ENCODE peak calls at places on chromosomes 12 and 14, in nine cellular contexts. K is WTC11, E is H1, W is GM10248, H is nephron progenitor cell, P is stomach, O is H9, S is B cell, G is PC-9. Y is an unnamed sample.

GRCh38 chr12:89059721-89060120 is 292.6 kb downstream of the DUSP6 start:
- DNase-seq in K (no peak), E (no peak), W (no peak), H (peak; percentile 18), P (no peak), O (no peak), S (no peak), G (no peak), Y (no peak)

GRCh38 chr12:1803736-1804135 is 16.6 kb upstream of the LRTM2 start:
- DNase-seq in K (no peak), E (no peak), W (no peak), H (no peak), P (no peak), O (no peak), S (no peak), G (no peak), Y (no peak)

GRCh38 chr14:104143521-104144452 is 5.4 kb downstream of the KIF26A start:
- DNase-seq in K (peak; percentile 10), E (no peak), W (no peak), H (peak; percentile 2), P (peak; percentile 38), O (peak; percentile 15), S (no peak), G (no peak), Y (no peak)

GRCh38 chr12:57571926-57572762 is 18.8 kb upstream of the PIP4K2C start:
- DNase-seq in K (no peak), E (no peak), W (no peak), H (no peak), P (no peak), O (no peak), S (no peak), G (no peak), Y (no peak)

GRCh38 chr12:132438139-132438700 is 51.7 kb upstream of the FBRSL1 start:
- DNase-seq in K (no peak), E (no peak), W (no peak), H (no peak), P (no peak), O (no peak), S (no peak), G (no peak), Y (no peak)

GRCh38 chr12:15701212-15701611 is 88.0 kb downstream of the EPS8 start:
- DNase-seq in K (no peak), E (no peak), W (no peak), H (no peak), P (no peak), O (no peak), S (no peak), G (no peak), Y (no peak)

GRCh38 chr14:69464829-69465228 is 19.7 kb upstream of the PLEKHD1 start:
- DNase-seq in K (no peak), E (no peak), W (no peak), H (no peak), P (no peak), O (no peak), S (no peak), G (no peak), Y (no peak)

GRCh38 chr12:112066566-112066965 is 42.0 kb downstream of the NAA25 start:
- DNase-seq in K (no peak), E (no peak), W (no peak), H (no peak), P (no peak), O (no peak), S (no peak), G (no peak), Y (no peak)

GRCh38 chr14:68262567-68262966 is 443.0 kb downstream of the RAD51B start:
- DNase-seq in K (no peak), E (no peak), W (no peak), H (no peak), P (no peak), O (no peak), S (no peak), G (no peak), Y (no peak)

GRCh38 chr12:130162267-130162666 is at the start of gene FZD10:
- DNase-seq in K (peak; percentile 71), E (no peak), W (no peak), H (peak; percentile 94), P (no peak), O (peak; percentile 88), S (peak; percentile 55), G (no peak), Y (peak; percentile 43)

GRCh38 chr12:25689996-25690501 is 137.0 kb upstream of the LMNTD1 start:
- DNase-seq in K (no peak), E (no peak), W (no peak), H (no peak), P (peak; percentile 42), O (no peak), S (no peak), G (no peak), Y (no peak)

DNA sequence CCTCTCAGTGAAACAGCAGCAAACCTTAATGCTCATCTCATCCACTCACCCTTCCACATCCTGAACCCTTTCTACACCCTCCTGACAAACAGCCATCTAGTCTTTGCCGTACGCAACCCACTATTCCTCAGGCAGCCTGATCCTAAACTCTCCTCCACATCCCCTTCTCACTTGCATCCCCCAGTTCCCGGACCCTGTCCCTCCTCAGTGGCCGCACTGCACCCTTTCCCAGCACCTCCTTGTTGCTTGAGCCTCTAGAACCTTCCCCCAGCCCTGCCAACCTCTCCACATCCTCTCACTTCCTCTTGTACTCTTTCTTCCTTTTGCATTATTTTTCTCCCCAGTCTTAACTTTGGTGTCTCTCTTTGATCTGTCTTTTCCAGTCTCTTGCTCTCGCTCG is 42.9 kb downstream of the IQSEC3 start:
- DNase-seq in K (no peak), E (no peak), W (no peak), H (no peak), P (no peak), O (no peak), S (no peak), G (no peak), Y (no peak)
- TF ChIP-seq CTCF in K (no peak), E (peak; percentile 21), W (no peak), H (no peak), P (no peak), O (peak; percentile 28), S (no peak), G (no peak), Y (no peak)

GRCh38 chr12:64258576-64258975 is 36.5 kb upstream of the KICS2 start:
- DNase-seq in K (no peak), E (no peak), W (no peak), H (no peak), P (no peak), O (no peak), S (no peak), G (no peak), Y (no peak)

GRCh38 chr12:64252708-64253107 is 30.6 kb upstream of the KICS2 start:
- DNase-seq in K (no peak), E (no peak), W (no peak), H (no peak), P (no peak), O (no peak), S (no peak), G (no peak), Y (no peak)

GRCh38 chr12:64255249-64255648 is 33.2 kb upstream of the KICS2 start:
- DNase-seq in K (no peak), E (no peak), W (no peak), H (no peak), P (no peak), O (no peak), S (no peak), G (no peak), Y (no peak)

GRCh38 chr12:64253356-64253755 is 31.3 kb upstream of the KICS2 start:
- DNase-seq in K (no peak), E (no peak), W (no peak), H (no peak), P (no peak), O (no peak), S (no peak), G (no peak), Y (no peak)

GRCh38 chr12:64256166-64256800 is 34.2 kb upstream of the KICS2 start:
- DNase-seq in K (no peak), E (no peak), W (peak; percentile 33), H (peak; percentile 22), P (no peak), O (no peak), S (peak; percentile 16), G (no peak), Y (peak; percentile 33)
- TF ChIP-seq CTCF in K (peak; percentile 57), E (peak; percentile 40), W (peak; percentile 48), H (peak; percentile 79), P (no peak), O (peak; percentile 92), S (peak; percentile 84), G (peak; percentile 88), Y (peak; percentile 50)

GRCh38 chr12:106771425-106771824 is 3.1 kb upstream of the RIC8B start:
- DNase-seq in K (no peak), E (no peak), W (no peak), H (no peak), P (no peak), O (no peak), S (no peak), G (no peak), Y (no peak)

GRCh38 chr12:106774808-106775524 is 484 bp downstream of the RIC8B start:
- DNase-seq in K (no peak), E (no peak), W (peak; percentile 38), H (no peak), P (no peak), O (no peak), S (peak; percentile 39), G (no peak), Y (peak; percentile 49)

GRCh38 chr12:106776897-106777296 is 2.4 kb downstream of the RIC8B start:
- DNase-seq in K (no peak), E (no peak), W (no peak), H (no peak), P (no peak), O (no peak), S (no peak), G (no peak), Y (no peak)

GRCh38 chr12:106773286-106773685 is 1.2 kb upstream of the RIC8B start:
- DNase-seq in K (no peak), E (no peak), W (no peak), H (no peak), P (no peak), O (no peak), S (no peak), G (no peak), Y (no peak)

GRCh38 chr12:106773945-106774807 is at the start of gene RIC8B:
- DNase-seq in K (peak; percentile 97), E (peak; percentile 95), W (peak; percentile 88), H (peak; percentile 93), P (peak; percentile 95), O (peak; percentile 99), S (peak; percentile 71), G (peak; percentile 93), Y (peak; percentile 90)
- TF ChIP-seq CTCF in K (no peak), E (no peak), W (no peak), H (no peak), P (no peak), O (no peak), S (no peak), G (no peak), Y (no peak)

DNA sequence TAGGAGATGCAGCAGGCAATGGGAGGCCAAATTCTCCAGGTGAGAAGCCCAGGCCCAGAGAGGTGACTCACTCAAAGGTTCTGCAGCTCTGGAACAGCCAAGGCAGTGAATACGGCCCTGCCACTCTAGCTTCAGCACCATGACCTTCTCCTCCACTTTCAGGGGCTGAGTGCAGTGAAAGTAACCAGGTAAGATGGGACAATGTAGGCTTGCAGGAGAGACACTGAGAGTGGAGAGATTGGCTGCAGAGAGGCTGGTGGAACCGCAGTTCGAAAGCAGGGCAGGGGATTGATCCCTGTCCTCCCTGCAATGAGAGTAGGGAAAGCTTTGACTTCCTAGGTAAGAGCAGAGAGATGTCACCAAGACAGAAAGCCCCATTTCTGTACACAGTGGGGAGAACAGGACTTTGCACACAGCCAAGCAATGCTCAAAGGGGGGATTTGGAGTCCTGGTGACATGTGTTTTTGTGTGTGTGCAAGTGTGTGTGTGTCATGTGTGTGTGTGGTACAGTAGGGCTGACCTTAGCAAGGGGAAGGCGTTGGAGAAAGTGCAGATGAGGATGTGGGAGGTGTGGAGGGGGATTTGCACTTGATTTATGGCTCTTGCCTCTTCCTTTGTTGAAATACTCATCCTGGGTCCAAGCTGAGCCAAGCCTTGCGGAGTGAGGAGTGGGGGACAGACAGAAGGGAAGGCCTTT is 12.7 kb downstream of the DHRS2 start:
- DNase-seq in K (no peak), E (no peak), W (no peak), H (no peak), P (no peak), O (no peak), S (no peak), G (no peak), Y (no peak)
- TF ChIP-seq CTCF in K (no peak), E (no peak), W (no peak), H (no peak), P (no peak), O (no peak), S (no peak), G (no peak), Y (no peak)

Y was measured in GM13977.